ENCODE peak calls at places on chromosomes 2 and 18, in four cellular contexts. Y is heart right ventricle, I is GM10248, P is fibroblast of villous mesenchyme. S is an unnamed sample.

GRCh38 chr2:162113771-162114168 is 38.3 kb downstream of the GCG start:
- DNase-seq in Y (no peak), I (no peak), P (peak; percentile 91), S (no peak)

GRCh38 chr2:75560022-75560767 is 544 bp downstream of the EVA1A start:
- DNase-seq in Y (no peak), I (peak; percentile 37), P (peak; percentile 40), S (peak; percentile 51)

GRCh38 chr2:141041281-141041680 is 1089.5 kb downstream of the LRP1B start:
- DNase-seq in Y (no peak), I (no peak), P (no peak), S (no peak)

GRCh38 chr2:46821600-46821999 is 94.0 kb downstream of the MCFD2 start:
- DNase-seq in Y (no peak), I (no peak), P (no peak), S (no peak)

GRCh38 chr2:199108056-199108455 is 349.7 kb downstream of the SATB2 start:
- DNase-seq in Y (no peak), I (no peak), P (no peak), S (no peak)

GRCh38 chr2:8608411-8608954 is 73.4 kb upstream of the ID2 start:
- DNase-seq in Y (no peak), I (no peak), P (no peak), S (no peak)

GRCh38 chr2:60771508-60771907 is 15.4 kb downstream of the PAPOLG start:
- DNase-seq in Y (no peak), I (no peak), P (no peak), S (no peak)

GRCh38 chr2:240988146-240988545 is 10.3 kb upstream of the SNED1 start:
- DNase-seq in Y (no peak), I (no peak), P (no peak), S (no peak)

GRCh38 chr2:40488927-40489677 is 37.2 kb upstream of the SLC8A1 start:
- DNase-seq in Y (no peak), I (no peak), P (peak; percentile 78), S (no peak)

GRCh38 chr2:178105566-178105965 is 6.7 kb upstream of the RBM45 start:
- DNase-seq in Y (no peak), I (no peak), P (no peak), S (no peak)

GRCh38 chr2:210955591-210955990 is 399.2 kb downstream of the CPS1 start:
- DNase-seq in Y (no peak), I (no peak), P (no peak), S (no peak)

GRCh38 chr2:55175254-55176093 is 56.6 kb downstream of the CLHC1 start:
- DNase-seq in Y (no peak), I (peak; percentile 58), P (peak; percentile 80), S (no peak)

GRCh38 chr18:7467708-7468466 is 99.2 kb upstream of the PTPRM start:
- DNase-seq in Y (no peak), I (no peak), P (no peak), S (no peak)

GRCh38 chr2:193584001-193584400 is 1389.3 kb upstream of the TMEFF2 start:
- DNase-seq in Y (no peak), I (no peak), P (no peak), S (peak; percentile 51)

GRCh38 chr2:212994976-212995375 is 156.4 kb downstream of the IKZF2 start:
- DNase-seq in Y (no peak), I (no peak), P (no peak), S (no peak)

GRCh38 chr2:68404164-68404563 is 39.1 kb downstream of the PLEK start:
- DNase-seq in Y (no peak), I (no peak), P (no peak), S (no peak)

GRCh38 chr2:192459422-192459821 is 264.7 kb upstream of the TMEFF2 start:
- DNase-seq in Y (no peak), I (no peak), P (no peak), S (no peak)

GRCh38 chr2:203328735-203329549 is 748 bp downstream of the ABI2 start:
- DNase-seq in Y (peak; percentile 39), I (peak; percentile 76), P (peak; percentile 30), S (peak; percentile 54)

DNA sequence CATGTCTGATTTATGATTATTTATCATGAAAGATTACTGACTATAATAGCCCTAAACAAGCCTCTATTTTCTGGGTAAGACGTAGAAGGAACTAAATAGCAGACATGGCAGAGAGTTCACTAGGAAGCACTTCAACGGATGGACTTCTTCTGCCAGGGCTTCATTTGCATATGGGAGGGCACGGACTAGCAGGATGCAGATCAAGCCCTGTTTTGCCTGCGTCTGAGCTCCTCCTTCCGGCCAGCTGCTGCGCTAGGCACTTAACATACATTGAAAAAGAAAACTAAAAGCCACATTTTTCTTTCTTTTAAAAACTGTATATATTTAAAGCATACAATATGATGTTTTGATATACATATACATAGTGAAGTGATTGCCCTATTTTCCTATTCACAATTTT is 340.0 kb upstream of the MEX3C start:
- DNase-seq in Y (peak; percentile 17), I (no peak), P (peak; percentile 13), S (peak; percentile 68)
- TF ChIP-seq CTCF in Y (peak; percentile 24), I (no peak), P (peak; percentile 16), S (no peak)

DNA sequence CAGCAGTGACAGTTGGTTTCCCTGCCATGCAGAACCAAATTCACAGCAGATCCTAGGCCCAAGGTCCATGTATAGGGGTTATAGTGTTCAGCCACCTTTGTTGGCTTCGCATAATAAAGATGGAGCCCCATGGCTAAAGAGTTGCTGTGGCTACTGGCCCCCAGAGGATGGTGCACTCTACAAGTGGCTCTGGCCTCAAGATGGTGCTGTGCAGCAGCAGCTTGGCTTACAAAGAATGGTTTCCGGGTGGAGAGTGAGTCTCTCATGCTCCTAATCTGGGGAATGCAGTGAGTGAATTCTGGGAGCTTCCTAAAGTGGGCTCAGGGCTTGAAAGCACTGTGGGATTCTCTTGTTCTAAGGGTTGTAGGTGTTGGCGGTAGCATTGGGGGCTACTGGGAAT is 1199.7 kb downstream of the CNTNAP5 start:
- DNase-seq in Y (no peak), I (no peak), P (no peak), S (peak; percentile 16)
- TF ChIP-seq CTCF in Y (no peak), I (peak; percentile 32), P (no peak), S (no peak)

DNA sequence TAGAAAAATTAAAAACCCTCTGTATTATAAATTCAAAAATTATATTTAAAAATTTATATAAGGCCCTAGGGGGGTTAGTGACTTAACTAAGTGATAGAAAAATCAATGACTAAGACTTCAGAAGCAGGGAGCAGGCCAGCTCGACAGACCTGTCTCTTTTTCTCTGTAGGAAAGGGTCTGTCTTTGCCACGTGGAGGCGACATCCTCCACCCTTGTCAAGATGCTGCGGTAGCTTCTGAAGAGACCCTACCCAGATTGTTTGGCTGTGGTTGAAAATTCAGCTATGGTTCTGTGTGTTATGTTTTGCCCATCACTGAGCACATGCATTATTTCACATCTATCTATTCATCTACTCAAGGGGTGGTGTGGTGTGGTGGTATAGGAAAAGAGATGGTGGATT is 8.2 kb upstream of the SLC4A3 start:
- DNase-seq in Y (no peak), I (no peak), P (peak; percentile 13), S (no peak)
- TF ChIP-seq CTCF in Y (no peak), I (no peak), P (peak; percentile 22), S (no peak)

GRCh38 chr18:30889582-30890301 is 152.8 kb downstream of the DSC3 start:
- DNase-seq in Y (no peak), I (no peak), P (no peak), S (no peak)
- TF ChIP-seq CTCF in Y (peak; percentile 18), I (peak; percentile 42), P (no peak), S (no peak)

DNA sequence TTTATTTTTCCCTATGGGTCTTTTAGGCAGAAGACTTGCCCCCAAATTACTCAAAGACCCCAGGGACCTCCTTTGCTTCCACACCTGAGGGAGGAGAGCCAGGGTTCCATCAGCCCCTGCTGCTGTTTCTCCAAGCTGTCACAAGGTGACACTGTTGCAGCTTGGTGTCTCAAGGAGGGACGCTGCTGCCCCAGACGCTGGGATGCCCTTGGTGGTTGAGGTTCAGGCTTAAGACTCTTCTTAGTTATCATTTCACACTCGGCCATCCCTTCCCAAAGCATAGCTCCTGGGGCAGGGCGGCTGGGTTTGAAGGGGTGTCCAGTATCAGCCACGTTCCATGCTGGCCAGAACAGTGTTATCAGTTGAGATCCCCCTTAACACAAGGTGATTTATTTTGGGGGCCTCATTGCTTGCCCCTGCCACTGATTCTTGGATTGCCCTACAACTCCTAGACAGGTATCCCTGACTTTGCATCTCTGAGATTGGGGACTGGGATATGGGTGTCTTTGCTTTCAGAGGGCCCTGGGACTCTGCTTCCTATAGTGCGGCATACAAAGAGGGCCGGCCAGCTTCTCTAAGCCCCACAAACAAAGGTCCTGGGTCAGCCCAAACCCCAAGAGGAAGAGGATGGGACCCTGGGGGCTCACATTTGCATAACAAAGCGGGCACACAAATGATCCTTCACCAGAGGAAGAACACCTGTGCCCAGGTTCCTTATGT is 22.7 kb downstream of the GPR55 start:
- DNase-seq in Y (no peak), I (peak; percentile 77), P (peak; percentile 64), S (peak; percentile 67)
- TF ChIP-seq CTCF in Y (peak; percentile 74), I (peak; percentile 97), P (peak; percentile 86), S (peak; percentile 40)

DNA sequence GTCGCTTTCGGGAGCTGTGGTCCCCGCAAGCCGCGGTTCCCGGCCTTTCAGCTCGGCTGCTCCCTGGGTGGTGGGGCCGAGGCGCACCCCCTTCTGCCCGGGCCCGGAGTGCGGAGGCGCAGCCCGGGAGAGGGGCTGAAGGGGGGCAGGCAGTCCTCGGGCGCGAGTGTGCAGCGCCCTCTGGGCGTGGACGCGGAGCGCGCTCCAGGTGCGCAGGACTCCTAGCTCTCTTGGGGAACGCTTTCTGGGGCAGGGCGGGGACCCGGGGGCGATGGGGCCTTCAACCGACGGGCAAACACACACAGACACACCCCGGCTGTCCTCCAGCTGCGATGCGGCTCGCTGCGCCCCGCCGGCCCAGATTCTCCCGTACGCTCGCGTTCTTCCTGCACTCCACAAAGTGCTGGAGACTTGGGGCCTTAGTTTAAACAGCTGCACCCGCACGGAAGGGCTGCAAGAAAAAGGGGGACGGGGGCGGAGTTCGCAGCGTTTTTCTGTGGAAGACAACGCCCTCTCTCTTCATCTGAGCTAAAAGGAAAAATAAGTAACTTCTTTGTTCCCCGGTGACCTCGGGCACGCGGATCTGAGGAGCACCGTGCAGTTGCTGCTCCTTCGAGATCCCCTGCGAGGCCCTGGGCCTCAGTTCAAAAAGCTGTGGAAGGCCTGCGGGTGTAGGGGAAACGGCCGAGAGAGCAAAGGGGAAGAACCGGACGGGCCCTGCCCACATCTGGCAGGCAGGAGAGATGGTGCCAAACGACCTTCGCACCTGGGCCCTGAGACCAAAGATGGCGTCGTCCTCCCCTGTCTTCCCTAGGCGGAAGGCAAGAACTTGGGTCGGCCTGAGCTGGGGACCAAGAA is 593 bp upstream of the SDC1 start:
- DNase-seq in Y (peak; percentile 39), I (peak; percentile 84), P (peak; percentile 65), S (peak; percentile 60)
- TF ChIP-seq CTCF in Y (peak; percentile 44), I (peak; percentile 93), P (peak; percentile 57), S (peak; percentile 32)

DNA sequence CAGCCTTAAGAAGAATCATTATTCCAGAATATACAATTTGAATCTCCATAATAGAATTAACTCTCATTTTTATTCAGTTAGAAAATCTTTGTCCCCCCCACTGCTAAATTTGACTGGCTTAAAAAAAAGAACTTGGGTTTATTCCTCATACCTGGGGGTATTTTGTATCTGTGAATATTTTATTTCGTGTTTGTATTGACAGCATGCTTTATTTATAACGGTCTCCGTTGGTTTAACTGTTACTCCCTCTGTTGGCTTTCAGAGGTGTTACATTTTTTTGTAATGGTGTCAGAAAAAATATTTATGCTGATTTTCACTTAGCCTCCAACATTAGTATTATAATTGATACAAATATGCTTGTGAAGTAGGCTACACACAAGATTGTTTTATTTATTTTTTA is 109.1 kb downstream of the HAUS1 start:
- DNase-seq in Y (no peak), I (peak; percentile 53), P (peak; percentile 27), S (no peak)
- TF ChIP-seq CTCF in Y (peak; percentile 55), I (peak; percentile 43), P (peak; percentile 59), S (peak; percentile 19)

GRCh38 chr2:236916181-236916580 is 169.5 kb upstream of the COPS8 start:
- DNase-seq in Y (no peak), I (no peak), P (no peak), S (no peak)
- TF ChIP-seq CTCF in Y (no peak), I (no peak), P (no peak), S (no peak)